ENCODE peak calls at places on chromosomes 7 and 10, in four cellular contexts. One of them, this sample, is unnamed.

GRCh38 chr7:81684513-81685262 is 85.2 kb downstream of the HGF start:
- DNase-seq in heart left ventricle: peak; percentile 90
- DNase-seq in stomach: peak; percentile 79
- DNase-seq in uterus: peak; percentile 97
- DNase-seq in this sample: peak; percentile 87

GRCh38 chr7:28647076-28647421 is 234.7 kb downstream of the CREB5 start:
- DNase-seq in heart left ventricle: no peak
- DNase-seq in stomach: no peak
- DNase-seq in uterus: no peak
- DNase-seq in this sample: no peak

GRCh38 chr7:66359656-66360211 is 154.6 kb downstream of the TPST1 start:
- DNase-seq in uterus: no peak
- DNase-seq in stomach: no peak
- DNase-seq in heart left ventricle: peak; percentile 20
- DNase-seq in this sample: no peak

GRCh38 chr10:24952701-24953349 is 419 bp upstream of the PRTFDC1 start:
- DNase-seq in uterus: peak; percentile 59
- DNase-seq in stomach: peak; percentile 45
- DNase-seq in heart left ventricle: peak; percentile 52
- DNase-seq in this sample: peak; percentile 67

GRCh38 chr7:51229106-51229537 is 87.5 kb downstream of the COBL start:
- DNase-seq in heart left ventricle: no peak
- DNase-seq in stomach: peak; percentile 44
- DNase-seq in uterus: no peak
- DNase-seq in this sample: no peak

GRCh38 chr10:59606551-59606961 is 103.1 kb downstream of the SLC16A9 start:
- DNase-seq in heart left ventricle: no peak
- DNase-seq in stomach: no peak
- DNase-seq in uterus: no peak
- DNase-seq in this sample: no peak

GRCh38 chr7:131105294-131105802 is 222.3 kb upstream of the MKLN1 start:
- DNase-seq in heart left ventricle: no peak
- DNase-seq in stomach: no peak
- DNase-seq in uterus: peak; percentile 57
- DNase-seq in this sample: peak; percentile 41

GRCh38 chr7:130153251-130153908 is 51.8 kb downstream of the TMEM209 start:
- DNase-seq in stomach: no peak
- DNase-seq in uterus: no peak
- DNase-seq in heart left ventricle: no peak
- DNase-seq in this sample: no peak

GRCh38 chr10:114715171-114715670 is 57.1 kb upstream of the ABLIM1 start:
- DNase-seq in heart left ventricle: no peak
- DNase-seq in uterus: no peak
- DNase-seq in stomach: no peak
- DNase-seq in this sample: no peak

GRCh38 chr7:105677395-105677701 is 96.1 kb upstream of the EFCAB10 start:
- DNase-seq in stomach: no peak
- DNase-seq in uterus: no peak
- DNase-seq in heart left ventricle: no peak
- DNase-seq in this sample: peak; percentile 68

GRCh38 chr7:338295-339061 is 48.5 kb downstream of the FOXL3 start:
- DNase-seq in heart left ventricle: no peak
- DNase-seq in uterus: no peak
- DNase-seq in stomach: no peak
- DNase-seq in this sample: no peak

GRCh38 chr7:112484671-112485097 is 3.9 kb downstream of the LSMEM1 start:
- DNase-seq in stomach: no peak
- DNase-seq in uterus: peak; percentile 35
- DNase-seq in heart left ventricle: no peak
- DNase-seq in this sample: no peak

GRCh38 chr7:39609462-39610149 is 13.8 kb upstream of the RALA start:
- DNase-seq in heart left ventricle: peak; percentile 19
- DNase-seq in uterus: no peak
- DNase-seq in stomach: no peak
- DNase-seq in this sample: no peak

GRCh38 chr7:18177815-18178660 is 150.4 kb upstream of the PRPS1L1 start:
- DNase-seq in heart left ventricle: no peak
- DNase-seq in uterus: no peak
- DNase-seq in stomach: peak; percentile 47
- DNase-seq in this sample: no peak

GRCh38 chr7:17878621-17879020 is 61.7 kb downstream of the SNX13 start:
- DNase-seq in stomach: no peak
- DNase-seq in uterus: no peak
- DNase-seq in heart left ventricle: no peak
- DNase-seq in this sample: no peak

GRCh38 chr7:91165846-91166230 is 98.4 kb upstream of the FZD1 start:
- DNase-seq in heart left ventricle: no peak
- DNase-seq in stomach: no peak
- DNase-seq in uterus: no peak
- DNase-seq in this sample: no peak

GRCh38 chr7:32522746-32523145 is 27.5 kb downstream of the AVL9 start:
- DNase-seq in heart left ventricle: no peak
- DNase-seq in uterus: no peak
- DNase-seq in stomach: no peak
- DNase-seq in this sample: no peak

GRCh38 chr10:123588386-123588914 is 77.7 kb upstream of the GPR26 start:
- DNase-seq in uterus: no peak
- DNase-seq in stomach: no peak
- DNase-seq in heart left ventricle: no peak
- DNase-seq in this sample: no peak

GRCh38 chr10:17616403-17617030 is 657 bp downstream of the HACD1 start:
- DNase-seq in stomach: peak; percentile 83
- DNase-seq in uterus: peak; percentile 48
- DNase-seq in heart left ventricle: peak; percentile 79
- DNase-seq in this sample: peak; percentile 70

GRCh38 chr10:113499066-113499465 is 53.8 kb upstream of the HABP2 start:
- DNase-seq in heart left ventricle: no peak
- DNase-seq in stomach: no peak
- DNase-seq in uterus: no peak
- DNase-seq in this sample: no peak

GRCh38 chr7:45036801-45037200 is 36.8 kb downstream of the CCM2 start:
- DNase-seq in heart left ventricle: no peak
- DNase-seq in uterus: no peak
- DNase-seq in stomach: no peak
- DNase-seq in this sample: no peak

GRCh38 chr10:77943086-77943901 is 16.7 kb upstream of the DLG5 start:
- DNase-seq in uterus: peak; percentile 63
- DNase-seq in stomach: no peak
- DNase-seq in heart left ventricle: no peak
- DNase-seq in this sample: no peak

GRCh38 chr7:30029696-30030095 is 1.5 kb downstream of the PLEKHA8 start:
- DNase-seq in stomach: no peak
- DNase-seq in uterus: no peak
- DNase-seq in heart left ventricle: no peak
- DNase-seq in this sample: no peak
- TF ChIP-seq CTCF in stomach: no peak
- TF ChIP-seq CTCF in uterus: no peak
- TF ChIP-seq CTCF in heart left ventricle: no peak
- TF ChIP-seq CTCF in this sample: no peak

DNA sequence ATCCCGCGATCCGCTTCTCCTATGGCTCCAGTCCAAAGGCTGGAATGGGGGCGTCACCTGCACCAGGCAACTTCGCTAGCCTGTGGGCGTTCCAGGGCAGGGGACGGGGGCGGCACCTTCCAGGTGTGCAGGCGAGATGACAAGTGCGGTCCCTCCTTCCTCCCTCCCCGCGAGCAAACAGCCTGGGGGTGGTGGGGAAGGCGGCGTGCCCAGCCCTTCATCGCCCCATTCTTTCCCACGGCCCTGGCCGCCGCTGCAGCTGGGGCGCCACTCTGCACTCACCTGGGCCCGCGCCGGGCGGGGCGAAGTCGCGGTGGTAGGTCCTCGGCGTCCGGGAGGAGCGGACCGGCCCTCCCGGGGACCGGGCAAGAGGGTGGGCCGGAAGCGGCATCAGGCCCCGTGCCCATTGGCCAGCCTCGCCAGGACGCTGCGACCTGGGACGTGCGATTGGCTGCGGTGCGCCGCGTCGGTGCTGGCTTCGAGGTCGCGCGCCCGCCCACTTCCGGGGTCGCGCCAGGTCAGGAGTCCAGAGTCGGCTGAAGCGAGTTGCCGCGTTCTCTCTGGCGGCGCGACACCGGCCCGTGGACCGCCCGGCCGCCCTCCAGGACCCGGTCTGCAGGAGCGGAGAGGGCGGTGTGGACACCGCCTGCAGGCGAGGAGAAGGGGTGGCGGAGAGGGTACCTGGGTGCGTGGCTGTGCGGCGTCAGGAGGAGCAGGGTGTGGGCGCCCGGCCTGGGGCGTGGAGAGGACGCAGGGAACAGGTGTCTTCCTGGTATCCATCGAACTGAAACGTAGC is at the start of gene TECPR1:
- DNase-seq in heart left ventricle: peak; percentile 96
- DNase-seq in uterus: peak; percentile 91
- DNase-seq in stomach: peak; percentile 98
- DNase-seq in this sample: peak; percentile 98
- TF ChIP-seq POLR2A in heart left ventricle: no peak
- TF ChIP-seq POLR2A in uterus: no peak
- TF ChIP-seq POLR2A in stomach: no peak
- TF ChIP-seq POLR2A in this sample: peak; percentile 83

DNA sequence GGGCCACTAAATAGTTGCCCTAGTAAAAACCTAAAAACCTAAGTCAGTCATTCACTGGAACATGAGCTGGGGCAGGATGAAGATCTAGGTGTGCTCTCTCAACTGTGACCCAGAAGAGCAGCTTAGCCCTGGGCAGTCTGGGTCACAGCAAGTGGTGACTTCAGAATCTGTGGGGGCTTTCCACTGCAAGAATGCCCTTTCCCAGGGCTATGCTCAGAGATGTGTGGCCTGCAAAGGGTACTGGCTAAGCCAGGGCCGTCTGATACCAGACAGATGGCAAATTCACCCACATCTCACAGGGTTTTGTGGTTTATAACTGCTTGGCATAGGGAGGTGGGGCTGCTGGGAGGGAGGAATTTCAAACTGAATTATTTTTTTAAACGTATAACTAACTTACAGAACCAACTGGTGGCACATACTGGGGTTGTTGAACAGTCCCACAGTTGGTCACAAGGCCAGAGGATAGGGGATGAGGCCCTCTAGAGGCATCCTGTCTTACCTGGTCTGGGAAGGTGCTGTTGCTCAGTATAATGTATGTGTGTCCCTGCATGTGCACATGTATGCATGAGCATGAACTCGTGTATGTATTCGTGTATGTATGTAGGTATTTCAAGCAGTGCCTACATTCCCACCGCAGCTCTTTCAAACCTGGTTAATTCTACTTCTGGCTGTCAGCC is 63.2 kb downstream of the PRPF18 start:
- DNase-seq in stomach: no peak
- DNase-seq in heart left ventricle: no peak
- DNase-seq in uterus: no peak
- DNase-seq in this sample: no peak
- TF ChIP-seq CTCF in stomach: no peak
- TF ChIP-seq CTCF in heart left ventricle: no peak
- TF ChIP-seq CTCF in uterus: no peak
- TF ChIP-seq CTCF in this sample: no peak

DNA sequence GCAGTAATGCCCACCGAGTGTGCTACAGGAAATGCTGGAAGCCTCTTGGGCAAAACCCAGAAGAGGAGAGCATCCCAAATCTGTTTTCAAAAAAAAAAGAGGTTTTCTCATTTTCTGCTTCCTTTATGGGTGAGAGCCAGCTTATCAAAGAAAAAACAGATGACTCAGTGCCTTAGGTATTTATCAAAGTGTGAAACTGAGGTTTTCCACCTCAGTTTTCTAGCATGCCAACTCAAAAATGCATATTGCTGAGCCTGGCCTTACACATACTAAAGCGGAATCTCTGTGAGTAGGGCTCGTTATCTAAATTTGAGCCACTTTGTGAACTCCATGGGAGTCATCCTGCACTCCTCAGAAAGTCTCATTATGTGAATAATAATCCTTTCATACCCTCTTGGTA is 705.1 kb downstream of the SUGCT start:
- DNase-seq in heart left ventricle: no peak
- DNase-seq in stomach: no peak
- DNase-seq in uterus: no peak
- DNase-seq in this sample: no peak
- TF ChIP-seq POLR2A in heart left ventricle: no peak
- TF ChIP-seq POLR2A in stomach: no peak
- TF ChIP-seq POLR2A in uterus: no peak
- TF ChIP-seq POLR2A in this sample: no peak

GRCh38 chr10:43692051-43692825 is 43.6 kb upstream of the ZNF32 start:
- DNase-seq in heart left ventricle: no peak
- DNase-seq in stomach: no peak
- DNase-seq in uterus: no peak
- DNase-seq in this sample: no peak

GRCh38 chr10:43689618-43689954 is 40.9 kb upstream of the ZNF32 start:
- DNase-seq in heart left ventricle: peak; percentile 72
- DNase-seq in uterus: peak; percentile 54
- DNase-seq in stomach: peak; percentile 68
- DNase-seq in this sample: no peak

GRCh38 chr10:43689955-43690771 is 41.5 kb upstream of the ZNF32 start:
- DNase-seq in stomach: peak; percentile 84
- DNase-seq in uterus: peak; percentile 78
- DNase-seq in heart left ventricle: peak; percentile 91
- DNase-seq in this sample: peak; percentile 89

GRCh38 chr10:43693602-43694001 is 44.9 kb upstream of the ZNF32 start:
- DNase-seq in heart left ventricle: no peak
- DNase-seq in stomach: no peak
- DNase-seq in uterus: no peak
- DNase-seq in this sample: no peak

GRCh38 chr10:43691503-43691902 is 42.8 kb upstream of the ZNF32 start:
- DNase-seq in heart left ventricle: no peak
- DNase-seq in uterus: no peak
- DNase-seq in stomach: no peak
- DNase-seq in this sample: no peak
- TF ChIP-seq CTCF in heart left ventricle: no peak
- TF ChIP-seq CTCF in uterus: no peak
- TF ChIP-seq CTCF in stomach: no peak
- TF ChIP-seq CTCF in this sample: no peak

GRCh38 chr10:79382491-79382941 is 35.2 kb downstream of the PPIF start:
- DNase-seq in heart left ventricle: no peak
- DNase-seq in stomach: peak; percentile 24
- DNase-seq in uterus: peak; percentile 63
- DNase-seq in this sample: peak; percentile 48

GRCh38 chr10:79380125-79380917 is 33.1 kb downstream of the PPIF start:
- DNase-seq in heart left ventricle: no peak
- DNase-seq in uterus: peak; percentile 73
- DNase-seq in stomach: peak; percentile 55
- DNase-seq in this sample: peak; percentile 54

GRCh38 chr10:79379512-79380124 is 32.3 kb downstream of the PPIF start:
- DNase-seq in uterus: peak; percentile 57
- DNase-seq in heart left ventricle: no peak
- DNase-seq in stomach: peak; percentile 25
- DNase-seq in this sample: peak; percentile 44

GRCh38 chr10:79380918-79381775 is 33.9 kb downstream of the PPIF start:
- DNase-seq in stomach: peak; percentile 22
- DNase-seq in uterus: peak; percentile 45
- DNase-seq in heart left ventricle: no peak
- DNase-seq in this sample: peak; percentile 34

DNA sequence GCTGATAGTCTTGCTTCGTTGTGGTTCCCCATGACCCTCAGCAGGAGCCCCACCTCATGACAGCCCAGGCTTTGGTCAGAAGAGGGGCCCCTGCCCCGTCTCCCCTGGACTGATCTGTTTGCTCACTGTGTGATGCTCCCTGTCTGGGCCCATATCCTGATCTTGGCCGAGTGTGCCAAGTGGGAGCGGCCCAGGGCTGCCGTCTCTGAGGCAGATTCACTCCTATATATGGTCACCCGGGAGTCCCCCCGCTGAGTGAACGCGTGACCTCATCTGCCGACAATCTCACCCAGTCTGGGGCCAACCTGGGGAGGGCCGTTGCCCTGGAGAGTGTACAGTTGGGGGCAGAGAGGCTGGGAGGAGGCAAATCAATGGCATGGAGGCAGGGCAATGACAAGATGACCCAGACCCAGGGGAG is 34.5 kb downstream of the PPIF start:
- DNase-seq in heart left ventricle: peak; percentile 73
- DNase-seq in stomach: peak; percentile 40
- DNase-seq in uterus: peak; percentile 95
- DNase-seq in this sample: peak; percentile 69
- TF ChIP-seq POLR2A in heart left ventricle: no peak
- TF ChIP-seq POLR2A in stomach: no peak
- TF ChIP-seq POLR2A in uterus: no peak
- TF ChIP-seq POLR2A in this sample: no peak